ENCODE peak calls at places on chromosomes 3 and 15, in ten cellular contexts. Z is adrenal gland; R is lower lobe of right lung; D is OCI-LY7; Y is PC-3; K is mesenchymal stem cell; X is esophagus muscularis mucosa; T is CD8-positive, alpha-beta T cell; I is RWPE2; F is cardiac muscle cell. O is an unnamed sample. For H3K4me1 and H3K9me3, the result is how much of the 10 kb centered on the place peaks cover.

GRCh38 chr3:79329154-79329553 is 438.6 kb downstream of the ROBO1 start:
- DNase-seq in Y (peak), R (no peak), K (no peak), F (no peak), D (no peak), I (no peak), T (no peak), Z (no peak), X (no peak), O (no peak)

GRCh38 chr3:190183121-190183520 is 62.4 kb upstream of the P3H2 start:
- DNase-seq in T (no peak), K (peak), X (peak), Z (no peak), Y (peak), R (no peak), F (peak), I (no peak), D (no peak), O (no peak)

GRCh38 chr3:188266581-188267274 is 112.8 kb downstream of the LPP start:
- DNase-seq in Z (no peak), R (peak), F (peak), K (peak), T (no peak), Y (peak), D (no peak), I (no peak), X (no peak), O (no peak)

GRCh38 chr3:50246517-50246954 is 10.5 kb downstream of the GNAI2 start:
- DNase-seq in R (peak), X (no peak), D (peak), K (peak), Y (peak), Z (peak), I (peak), T (peak), F (peak), O (peak)

GRCh38 chr3:58433400-58434169 is at the start of gene PDHB:
- DNase-seq in R (peak), X (peak), Z (peak), F (peak), T (peak), D (peak), Y (peak), I (peak), K (peak), O (peak)

GRCh38 chr3:103410231-103410630 is 975.4 kb downstream of the ZPLD1 start:
- DNase-seq in T (no peak), D (no peak), Y (no peak), R (no peak), X (no peak), K (no peak), I (no peak), Z (no peak), F (no peak), O (no peak)

GRCh38 chr15:52171386-52171785 is 19.8 kb downstream of the GNB5 start:
- DNase-seq in K (no peak), T (no peak), Z (no peak), R (no peak), X (no peak), I (no peak), F (peak), D (peak), Y (no peak), O (no peak)

GRCh38 chr3:140942221-140943104 is 827 bp downstream of the SLC25A36 start:
- DNase-seq in I (peak), Z (peak), K (peak), Y (peak), R (peak), T (peak), X (peak), D (peak), F (peak), O (peak)

GRCh38 chr3:184466413-184466960 is 86.6 kb downstream of the CHRD start:
- DNase-seq in Y (no peak), I (no peak), D (no peak), R (no peak), Z (peak), F (peak), T (no peak), K (no peak), X (peak), O (no peak)

GRCh38 chr3:4979401-4980228 is at the start of gene BHLHE40:
- DNase-seq in Y (no peak), X (no peak), Z (peak), T (peak), I (no peak), R (peak), K (no peak), D (no peak), F (peak), O (peak)

GRCh38 chr3:120745466-120745865 is 2.9 kb downstream of the GTF2E1 start:
- DNase-seq in R (no peak), F (no peak), Z (no peak), I (no peak), X (no peak), Y (no peak), K (no peak), T (no peak), D (no peak), O (no peak)

GRCh38 chr15:27843146-27843545 is 256.0 kb downstream of the OCA2 start:
- DNase-seq in F (no peak), Z (no peak), D (no peak), X (peak), K (no peak), R (no peak), T (no peak), I (no peak), Y (no peak), O (no peak)

GRCh38 chr15:92277776-92278175 is 115.9 kb upstream of the ST8SIA2 start:
- DNase-seq in Y (peak), F (peak), D (peak), K (no peak), Z (peak), R (peak), T (no peak), I (no peak), X (peak), O (no peak)

DNA sequence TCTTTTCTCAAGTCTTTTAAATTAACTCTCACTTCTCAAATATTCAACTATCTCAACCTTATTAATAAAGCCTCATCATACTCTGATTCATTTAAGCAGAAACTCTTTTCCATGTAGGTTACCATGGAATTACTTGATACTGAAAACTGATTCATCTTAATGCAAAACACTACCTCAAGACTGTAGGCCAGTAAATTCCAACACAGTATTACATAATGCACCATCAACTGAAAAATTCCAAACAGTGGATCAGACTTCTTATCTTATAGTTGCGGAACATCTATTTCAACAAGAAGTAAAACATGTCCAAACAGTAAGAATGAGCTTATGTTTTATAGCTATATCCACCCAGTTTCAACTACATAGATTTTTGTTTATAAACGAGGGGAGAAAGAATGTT is 124.5 kb downstream of the PEAK1 start:
- DNase-seq in Y (no peak), F (peak), I (no peak), K (peak), Z (no peak), R (no peak), D (no peak), T (no peak), X (no peak), O (no peak)
- H3K4me1 ChIP-seq in Y (under half), F (under half), I (under half), K (under half), Z (under half), R (under half), D (under half), T (under half), X (under half), O (under half)

GRCh38 chr3:44499149-44499898 is 21.9 kb upstream of the ZNF445 start:
- DNase-seq in T (no peak), X (no peak), I (no peak), Z (no peak), F (no peak), Y (no peak), R (no peak), K (no peak), D (no peak), O (no peak)
- H3K9me3 ChIP-seq in T (under half), X (under half), I (under half), Z (under half), F (under half), Y (under half), R (half or more), K (half or more), D (under half), O (under half)

GRCh38 chr3:195156286-195156890 is 114.6 kb downstream of the XXYLT1 start:
- DNase-seq in D (no peak), Z (no peak), R (no peak), T (no peak), Y (no peak), X (no peak), K (no peak), I (no peak), F (no peak), O (no peak)

GRCh38 chr3:195154111-195154791 is 116.7 kb downstream of the XXYLT1 start:
- DNase-seq in F (peak), T (no peak), D (no peak), X (no peak), Y (no peak), K (peak), I (no peak), Z (no peak), R (no peak), O (no peak)

GRCh38 chr3:195153653-195154052 is 117.3 kb downstream of the XXYLT1 start:
- DNase-seq in D (no peak), T (no peak), R (no peak), I (no peak), K (no peak), Z (no peak), Y (no peak), X (no peak), F (peak), O (no peak)

GRCh38 chr3:195154793-195155535 is 116.0 kb downstream of the XXYLT1 start:
- DNase-seq in K (peak), R (peak), F (peak), D (peak), Y (peak), T (no peak), I (peak), X (peak), Z (peak), O (no peak)

DNA sequence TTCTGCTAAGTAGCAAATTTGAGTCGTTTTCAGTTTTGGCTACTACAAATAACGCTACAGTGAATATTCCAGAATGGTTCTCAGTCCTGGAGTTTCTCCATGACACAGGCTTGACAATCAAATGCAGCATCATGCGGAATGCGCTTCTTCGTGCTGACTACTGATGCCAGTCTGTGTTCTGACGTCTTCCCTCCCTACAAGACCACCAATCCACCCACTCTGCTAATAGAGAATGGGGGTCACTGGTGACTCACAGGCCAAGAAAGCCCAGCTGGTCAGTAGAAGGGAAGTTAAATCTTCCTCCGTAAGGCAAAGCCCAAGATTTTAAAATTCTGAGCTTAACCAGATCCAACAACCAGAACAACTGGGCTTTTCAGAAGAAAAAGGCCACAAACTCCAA is 115.1 kb downstream of the XXYLT1 start:
- DNase-seq in T (no peak), Y (no peak), Z (no peak), K (no peak), D (no peak), X (no peak), R (no peak), I (no peak), F (no peak), O (no peak)
- H3K4me1 ChIP-seq in T (under half), Y (half or more), Z (under half), K (under half), D (half or more), X (half or more), R (half or more), I (under half), F (under half), O (under half)

DNA sequence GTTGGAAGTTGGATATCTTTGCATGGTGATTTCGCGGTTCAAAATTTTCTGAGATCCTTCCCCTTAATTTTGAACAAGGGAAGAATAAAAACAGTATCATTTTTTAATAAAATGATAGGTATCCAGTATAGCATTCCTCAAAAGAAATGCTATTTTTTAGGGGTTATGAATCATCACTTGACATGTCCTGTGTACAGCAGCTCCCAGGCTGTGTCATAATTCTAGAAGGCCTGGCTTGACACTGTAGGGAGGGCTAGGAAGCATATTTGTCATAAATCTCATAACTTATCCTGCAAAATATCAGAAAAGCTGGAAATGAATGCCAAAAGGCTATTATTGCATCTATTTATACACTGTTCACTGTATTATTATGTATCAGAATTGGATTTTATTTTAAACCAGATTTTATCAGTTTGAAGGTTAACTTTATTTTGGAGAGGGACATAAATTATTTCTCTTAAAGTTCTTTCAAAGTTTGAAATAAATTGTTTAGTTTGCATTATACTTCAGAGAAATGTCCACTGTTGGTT is 539.1 kb upstream of the ROBO2 start:
- DNase-seq in I (no peak), T (no peak), Y (peak), X (no peak), D (no peak), R (no peak), K (no peak), Z (no peak), F (no peak), O (no peak)
- H3K9me3 ChIP-seq in I (under half), T (under half), Y (under half), X (under half), D (under half), R (under half), K (under half), Z (under half), F (under half), O (under half)

GRCh38 chr3:55013145-55013544 is 85.3 kb upstream of the LRTM1 start:
- DNase-seq in I (no peak), D (no peak), Z (no peak), F (peak), K (peak), R (no peak), T (no peak), X (no peak), Y (peak), O (no peak)
- H3K4me1 ChIP-seq in I (under half), D (under half), Z (under half), F (under half), K (under half), R (under half), T (under half), X (under half), Y (under half), O (under half)

GRCh38 chr3:115074502-115074901 is 72.6 kb downstream of the ZBTB20 start:
- DNase-seq in Z (no peak), T (no peak), X (no peak), F (peak), Y (no peak), K (peak), D (no peak), R (no peak), I (no peak), O (no peak)

GRCh38 chr3:115072265-115073008 is 74.7 kb downstream of the ZBTB20 start:
- DNase-seq in K (no peak), D (no peak), Y (peak), F (peak), R (no peak), T (no peak), I (no peak), Z (no peak), X (no peak), O (no peak)

GRCh38 chr3:115068799-115069198 is 78.3 kb downstream of the ZBTB20 start:
- DNase-seq in Y (no peak), D (no peak), X (no peak), T (no peak), F (no peak), I (no peak), R (no peak), Z (no peak), K (no peak), O (no peak)

GRCh38 chr3:115071122-115071521 is 76.0 kb downstream of the ZBTB20 start:
- DNase-seq in X (no peak), K (no peak), T (no peak), I (no peak), R (no peak), F (no peak), Z (no peak), Y (no peak), D (no peak), O (no peak)

DNA sequence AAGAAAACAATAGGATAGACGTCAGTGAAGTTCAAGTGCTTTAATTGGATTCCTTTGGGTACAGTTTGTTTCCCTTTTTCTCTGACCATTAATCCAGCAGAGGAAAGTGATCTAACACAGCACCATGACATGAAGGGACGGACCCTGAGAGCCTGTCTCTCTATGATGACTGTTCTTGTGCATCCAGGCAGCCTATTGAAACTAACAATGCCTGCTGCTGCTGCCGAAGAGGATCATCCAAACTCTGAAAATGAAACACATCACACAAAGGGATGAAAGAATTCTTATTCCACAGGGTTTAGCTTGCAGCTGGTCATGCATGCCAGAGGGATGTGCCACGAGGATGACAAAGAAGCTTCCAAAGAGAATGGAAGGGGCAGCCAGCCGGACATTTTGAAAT is 75.5 kb downstream of the ZBTB20 start:
- DNase-seq in T (no peak), X (no peak), D (no peak), I (no peak), Z (peak), K (peak), R (no peak), F (no peak), Y (no peak), O (no peak)
- H3K9me3 ChIP-seq in T (under half), X (under half), D (under half), I (under half), Z (under half), K (under half), R (under half), F (under half), Y (under half), O (under half)

O was measured in naive thymus-derived CD4-positive, alpha-beta T cell.